ENCODE peak calls at places on chromosome 13, in nine cellular contexts. M, K, P, E, W, F, S, A and V are unnamed samples.

GRCh38 chr13:74129500-74130144 is 4.6 kb downstream of the KLF12 start:
- DNase-seq in K (no peak), S (no peak), E (no peak), W (no peak), A (no peak), M (no peak), F (peak), P (no peak), V (peak)

GRCh38 chr13:20125129-20125782 is 35.6 kb downstream of the GJA3 start:
- DNase-seq in K (peak), M (peak), S (no peak), A (peak), W (no peak), E (no peak), F (no peak), P (no peak), V (no peak)

GRCh38 chr13:63327584-63327983 is 1911.9 kb upstream of the PCDH20 start:
- DNase-seq in A (no peak), E (no peak), M (no peak), S (no peak), P (no peak), K (no peak), F (no peak), W (no peak), V (no peak)

GRCh38 chr13:71320452-71320851 is 546.6 kb downstream of the DACH1 start:
- DNase-seq in W (no peak), P (no peak), S (no peak), M (peak), F (no peak), K (no peak), E (no peak), A (no peak), V (no peak)

GRCh38 chr13:107421028-107421427 is 794.3 kb downstream of the LIG4 start:
- DNase-seq in P (no peak), E (no peak), F (no peak), M (peak), S (no peak), K (no peak), A (no peak), W (no peak), V (no peak)

GRCh38 chr13:75263741-75264407 is 218.1 kb downstream of the TBC1D4 start:
- DNase-seq in E (no peak), A (no peak), K (no peak), F (no peak), W (no peak), P (no peak), M (peak), S (no peak), V (no peak)

GRCh38 chr13:60335531-60335930 is 61.5 kb upstream of the TDRD3 start:
- DNase-seq in K (no peak), A (no peak), P (no peak), M (peak), E (no peak), S (no peak), W (no peak), F (no peak), V (no peak)

GRCh38 chr13:73061478-73062275 is 2.9 kb downstream of the KLF5 start:
- DNase-seq in F (no peak), W (no peak), S (peak), E (no peak), A (no peak), M (no peak), K (no peak), P (no peak), V (no peak)

GRCh38 chr13:40665061-40665753 is 1.2 kb downstream of the FOXO1 start:
- DNase-seq in M (no peak), S (peak), W (peak), K (peak), F (peak), A (no peak), P (no peak), E (peak), V (peak)

GRCh38 chr13:55615080-55615479 is 1525.6 kb upstream of the PRR20A start:
- DNase-seq in K (no peak), F (no peak), W (no peak), A (no peak), M (no peak), S (no peak), P (no peak), E (no peak), V (no peak)

GRCh38 chr13:48222358-48223015 is 10.5 kb upstream of the ITM2B start:
- DNase-seq in M (peak), S (no peak), W (no peak), P (no peak), F (peak), A (no peak), E (no peak), K (no peak), V (peak)

GRCh38 chr13:100887729-100888151 is 213.1 kb upstream of the TMTC4 start:
- DNase-seq in P (no peak), M (peak), W (no peak), K (peak), S (no peak), F (no peak), E (no peak), A (no peak), V (no peak)

GRCh38 chr13:40874138-40874776 is 84.8 kb downstream of the SLC25A15 start:
- DNase-seq in K (no peak), P (no peak), A (no peak), F (no peak), W (no peak), E (no peak), M (no peak), S (no peak), V (no peak)

GRCh38 chr13:109747524-109747923 is 38.9 kb downstream of the IRS2 start:
- DNase-seq in S (no peak), E (no peak), W (no peak), F (no peak), M (no peak), K (no peak), A (no peak), P (no peak), V (no peak)

GRCh38 chr13:59746291-59746962 is 417.3 kb downstream of the DIAPH3 start:
- DNase-seq in M (peak), S (no peak), A (no peak), W (no peak), F (peak), K (no peak), P (no peak), E (no peak), V (no peak)

GRCh38 chr13:59722580-59722900 is 441.2 kb downstream of the DIAPH3 start:
- DNase-seq in S (no peak), A (no peak), P (no peak), K (no peak), F (no peak), E (no peak), M (no peak), W (no peak), V (no peak)

GRCh38 chr13:36919206-36919832 is 719 bp downstream of the SMAD9 start:
- DNase-seq in E (peak), W (no peak), P (no peak), K (no peak), F (peak), S (peak), M (peak), A (no peak), V (peak)

GRCh38 chr13:36130542-36131214 is 504 bp downstream of the DCLK1 start:
- DNase-seq in W (no peak), S (peak), M (no peak), E (no peak), P (no peak), A (peak), F (no peak), K (no peak), V (peak)

GRCh38 chr13:93951153-93951552 is 528.3 kb downstream of the DCT start:
- DNase-seq in K (no peak), E (no peak), P (no peak), W (no peak), S (no peak), A (no peak), F (no peak), M (peak), V (no peak)

GRCh38 chr13:32212420-32212819 is 102.7 kb downstream of the ZAR1L start:
- DNase-seq in W (no peak), E (no peak), F (no peak), M (peak), K (no peak), S (no peak), P (no peak), A (no peak), V (no peak)

GRCh38 chr13:33487575-33488243 is 202.2 kb upstream of the STARD13 start:
- DNase-seq in K (peak), E (no peak), W (no peak), M (peak), A (no peak), S (no peak), F (no peak), P (no peak), V (no peak)

GRCh38 chr13:87535911-87536310 is 135.3 kb upstream of the SLITRK5 start:
- DNase-seq in F (no peak), K (no peak), W (no peak), P (no peak), E (no peak), M (no peak), A (no peak), S (no peak), V (no peak)

GRCh38 chr13:89490661-89491060 is 1819.5 kb downstream of the SLITRK5 start:
- DNase-seq in M (no peak), S (no peak), P (no peak), F (no peak), W (no peak), A (no peak), E (no peak), K (no peak), V (no peak)

GRCh38 chr13:97439196-97439595 is 5.2 kb downstream of the RAP2A start:
- DNase-seq in A (no peak), K (no peak), S (no peak), M (no peak), P (no peak), F (no peak), W (no peak), E (no peak), V (no peak)

GRCh38 chr13:33183431-33184130 is 102.0 kb downstream of the STARD13 start:
- DNase-seq in F (no peak), A (no peak), W (no peak), E (no peak), S (no peak), P (no peak), M (peak), K (no peak), V (no peak)

GRCh38 chr13:95100525-95101121 is 200.6 kb downstream of the ABCC4 start:
- DNase-seq in E (no peak), W (peak), M (peak), K (no peak), A (no peak), P (no peak), F (no peak), S (no peak), V (no peak)

GRCh38 chr13:50320297-50320862 is 305.1 kb downstream of the KCNRG start:
- DNase-seq in F (no peak), S (no peak), P (peak), E (no peak), A (no peak), M (peak), K (no peak), W (no peak), V (no peak)

GRCh38 chr13:41356788-41357187 is 45.7 kb downstream of the NAA16 start:
- DNase-seq in E (no peak), W (no peak), P (no peak), M (no peak), A (no peak), K (no peak), S (no peak), F (no peak), V (no peak)

GRCh38 chr13:50693755-50694154 is 149.7 kb downstream of the DLEU7 start:
- DNase-seq in W (no peak), A (no peak), M (no peak), S (peak), F (no peak), K (peak), E (peak), P (no peak), V (peak)

GRCh38 chr13:79480954-79481684 is at the start of gene NDFIP2:
- DNase-seq in P (peak), K (peak), M (peak), E (peak), F (peak), S (peak), A (peak), W (peak), V (peak)

GRCh38 chr13:50678464-50679162 is 164.9 kb downstream of the DLEU7 start:
- DNase-seq in S (no peak), M (peak), P (peak), E (no peak), A (no peak), K (no peak), F (no peak), W (no peak), V (no peak)

GRCh38 chr13:64767054-64767453 is 2463.1 kb downstream of the PCDH9 start:
- DNase-seq in W (no peak), E (no peak), M (no peak), F (no peak), A (no peak), K (no peak), P (no peak), S (no peak), V (no peak)

GRCh38 chr13:48319458-48320395 is 16.2 kb downstream of the RB1 start:
- DNase-seq in P (no peak), E (no peak), K (no peak), W (no peak), A (no peak), F (no peak), S (peak), M (no peak), V (no peak)

GRCh38 chr13:94305463-94305862 is 174.0 kb downstream of the DCT start:
- DNase-seq in A (no peak), P (no peak), F (no peak), K (peak), E (no peak), S (no peak), W (no peak), M (peak), V (no peak)

DNA sequence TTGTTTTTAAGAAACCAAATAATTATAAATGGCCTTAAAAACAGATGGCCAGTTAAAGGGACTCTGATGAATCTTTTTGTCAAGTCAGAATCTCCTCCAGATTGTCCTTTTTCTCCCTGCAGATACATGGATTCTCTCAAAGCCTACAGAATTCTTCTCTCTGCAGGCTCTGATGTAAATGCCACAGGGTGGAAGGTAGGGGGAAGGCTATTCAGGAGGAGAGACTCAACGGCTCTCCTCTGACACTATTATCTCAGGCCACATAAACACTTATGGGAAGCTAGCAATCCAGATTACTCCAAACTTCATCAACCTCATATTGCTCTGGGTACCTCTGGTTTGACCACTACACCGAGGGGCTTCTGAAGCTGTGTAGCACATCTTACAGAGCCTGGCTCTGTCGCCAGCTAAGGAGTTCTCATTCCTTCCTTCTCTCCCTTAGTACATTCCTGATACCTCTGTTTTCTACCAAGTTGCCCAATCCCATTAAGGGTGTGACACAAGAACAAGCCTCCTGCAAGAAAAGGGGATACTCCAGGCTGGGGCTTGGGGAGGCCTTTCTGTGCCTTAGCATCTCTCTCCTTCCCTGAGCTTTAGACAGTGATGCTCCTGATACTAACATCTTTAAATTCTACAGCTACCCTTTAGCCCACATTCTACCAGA is 14.9 kb downstream of the LCP1 start:
- DNase-seq in M (no peak), A (no peak), W (no peak), P (no peak), E (no peak), S (no peak), F (no peak), K (no peak), V (no peak)
- H3K4me3 ChIP-seq in M (no peak), A (no peak), W (no peak), P (no peak), E (no peak), S (no peak), F (no peak), K (no peak), V (no peak)

GRCh38 chr13:99661791-99662190 is 160.5 kb downstream of the TM9SF2 start:
- DNase-seq in A (no peak), P (no peak), E (no peak), F (no peak), W (no peak), S (no peak), M (no peak), K (no peak), V (no peak)

GRCh38 chr13:99662678-99663077 is 161.4 kb downstream of the TM9SF2 start:
- DNase-seq in A (no peak), K (no peak), M (no peak), S (no peak), E (no peak), W (no peak), F (no peak), P (no peak), V (no peak)

GRCh38 chr13:99663908-99664307 is 162.6 kb downstream of the TM9SF2 start:
- DNase-seq in S (no peak), F (no peak), E (no peak), W (no peak), K (no peak), A (no peak), P (no peak), M (no peak), V (no peak)

GRCh38 chr13:99665716-99666115 is 164.4 kb downstream of the TM9SF2 start:
- DNase-seq in M (no peak), P (no peak), K (no peak), S (no peak), F (no peak), A (no peak), E (no peak), W (no peak), V (no peak)

DNA sequence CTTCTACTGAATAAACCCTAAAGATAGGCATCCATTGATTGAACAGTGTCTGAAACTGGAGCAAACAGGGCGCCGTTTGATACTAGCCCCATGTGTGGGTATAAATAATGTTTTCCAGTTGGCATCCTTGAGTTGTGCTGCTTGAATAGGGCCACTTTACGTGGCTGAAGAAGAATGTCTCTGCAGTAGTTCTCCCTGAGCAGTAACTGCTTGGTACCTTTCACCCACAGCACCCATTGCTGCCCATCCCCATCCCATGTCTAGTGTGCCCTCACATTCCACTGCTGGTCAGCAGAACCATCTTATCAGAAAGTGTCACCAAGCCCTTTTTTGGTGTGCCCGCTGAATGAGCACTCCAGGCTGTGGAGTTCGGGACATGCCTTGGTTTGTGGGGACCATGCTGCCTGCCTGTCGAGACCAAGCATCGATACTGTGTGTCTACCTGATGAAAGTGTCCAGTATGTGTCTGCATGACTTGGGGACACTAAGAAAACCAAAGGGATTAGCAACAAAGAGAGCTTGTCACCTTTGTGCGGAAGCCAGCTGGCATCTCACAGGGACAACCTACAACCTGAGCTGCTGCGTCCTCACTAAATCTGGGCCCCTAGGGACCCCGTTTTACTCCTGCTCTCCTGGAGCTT is 162.0 kb downstream of the TM9SF2 start:
- DNase-seq in F (no peak), W (no peak), M (no peak), E (no peak), P (no peak), S (no peak), K (no peak), A (no peak), V (no peak)
- TF ChIP-seq CTCF in F (no peak), W (no peak), M (no peak), E (no peak), P (no peak), S (no peak), K (no peak), A (no peak), V (no peak)

GRCh38 chr13:112986470-112986869 is 17.5 kb downstream of the MCF2L start:
- DNase-seq in A (no peak), P (no peak), F (no peak), E (no peak), K (no peak), S (no peak), M (no peak), W (no peak), V (no peak)

GRCh38 chr13:112984501-112984900 is 15.5 kb downstream of the MCF2L start:
- DNase-seq in E (no peak), F (no peak), P (no peak), W (no peak), A (no peak), M (no peak), K (no peak), S (no peak), V (no peak)

GRCh38 chr13:112983428-112984196 is 14.6 kb downstream of the MCF2L start:
- DNase-seq in P (no peak), E (no peak), S (no peak), M (no peak), A (no peak), F (peak), K (no peak), W (no peak), V (no peak)

GRCh38 chr13:112985803-112986408 is 16.9 kb downstream of the MCF2L start:
- DNase-seq in M (no peak), E (no peak), W (no peak), F (no peak), P (no peak), A (no peak), K (no peak), S (no peak), V (no peak)

DNA sequence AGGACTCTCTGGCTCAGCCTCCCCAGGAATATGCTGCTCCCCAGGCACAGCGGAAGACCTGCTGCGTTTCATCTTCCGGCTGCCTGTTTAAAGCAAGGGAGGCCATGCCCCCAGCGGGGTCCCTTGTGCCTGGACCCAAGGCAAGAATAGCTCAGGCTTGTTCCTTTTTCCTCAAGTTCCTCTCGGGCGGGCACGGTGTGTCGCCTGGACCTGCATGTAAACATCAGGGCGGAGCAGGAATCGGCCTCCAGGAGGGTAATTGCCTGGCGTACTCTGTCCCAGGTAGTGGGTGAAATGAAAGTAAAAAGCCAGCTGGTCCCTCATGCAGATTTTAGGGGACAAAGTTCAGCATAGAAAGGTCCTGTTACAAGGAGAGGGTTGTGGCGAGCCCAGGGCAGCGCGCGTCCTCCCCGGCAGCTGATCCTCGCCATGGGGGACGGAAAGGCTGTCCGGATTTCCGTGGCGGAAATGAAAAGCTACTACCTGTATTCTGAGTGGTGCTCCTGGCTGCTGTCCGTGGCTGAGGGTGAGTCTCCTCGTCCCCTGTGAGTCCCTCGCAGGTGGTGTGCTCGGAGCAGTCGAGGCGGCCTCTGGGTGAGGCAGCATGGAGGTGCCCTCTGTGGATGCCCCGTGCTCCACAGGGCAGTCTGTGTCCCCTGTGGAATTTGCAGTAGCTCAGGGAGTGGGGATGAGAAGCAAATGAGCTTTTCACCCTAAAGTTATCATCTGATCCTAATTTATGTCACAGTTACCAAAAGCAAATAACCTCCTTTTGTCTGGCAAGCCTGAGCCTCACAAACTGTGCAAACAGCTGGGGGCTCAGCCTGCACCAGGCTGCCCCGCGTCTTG is 16.2 kb downstream of the MCF2L start:
- DNase-seq in F (peak), M (no peak), S (no peak), E (peak), W (no peak), A (no peak), P (no peak), K (no peak), V (no peak)
- TF ChIP-seq POLR2A in F (peak), M (no peak), S (no peak), E (no peak), W (no peak), A (no peak), P (no peak), K (no peak), V (no peak)

DNA sequence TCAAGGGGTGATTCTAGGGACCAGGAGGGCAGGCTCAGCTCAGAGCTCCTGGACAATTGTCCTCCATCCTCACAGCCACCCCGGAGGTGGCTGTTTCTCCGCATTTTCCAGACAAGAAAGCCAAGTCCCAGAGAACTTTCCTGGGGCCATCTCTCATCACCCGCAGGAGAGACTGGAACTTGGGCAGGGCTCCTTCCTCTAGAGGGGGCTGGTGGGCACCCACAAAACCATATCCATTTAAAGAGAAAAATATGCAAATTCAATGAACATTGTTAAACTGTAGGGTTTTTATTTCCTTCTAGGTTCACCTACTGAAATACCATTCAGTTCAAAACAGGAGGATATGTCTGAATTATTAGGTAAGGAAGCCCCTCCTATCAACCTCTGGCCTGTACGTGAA is 16.6 kb downstream of the SPACA7 start:
- DNase-seq in W (no peak), A (no peak), E (no peak), K (no peak), M (no peak), S (no peak), P (no peak), F (no peak), V (no peak)
- H3K4me3 ChIP-seq in W (no peak), A (no peak), E (no peak), K (no peak), M (no peak), S (no peak), P (no peak), F (no peak), V (no peak)